ENCODE peak calls at places on chromosome 12, in nine cellular contexts. R is kidney glomerular epithelial cell; J is stimulated activated CD4-positive, alpha-beta T cell treated with anti-CD3 and anti-CD28 coated beads, Interleukin-12 subunit alpha, Interleukin-12 subunit beta, amount 100 ng/mL, for 4 hours; O is psoas muscle; X is nephron progenitor cell; E is left ventricle myocardium superior; P is neural progenitor cell; L is B cell; U is mesenchymal stem cell. N is an unnamed sample.

GRCh38 chr12:40734283-40734682 is 42.0 kb downstream of the CNTN1 start:
- DNase-seq in P (no peak), J (no peak), E (no peak), U (no peak), O (no peak), R (no peak), X (no peak), L (no peak), N (no peak)

GRCh38 chr12:30515351-30515750 is 180.3 kb downstream of the IPO8 start:
- DNase-seq in X (no peak), P (peak), R (peak), E (no peak), O (no peak), J (no peak), U (peak), L (no peak), N (no peak)

GRCh38 chr12:93825926-93826599 is 148.9 kb downstream of the CRADD start:
- DNase-seq in U (no peak), R (no peak), X (no peak), L (no peak), O (no peak), P (no peak), E (no peak), J (no peak), N (no peak)

GRCh38 chr12:103273645-103274044 is 222.1 kb downstream of the C12orf42 start:
- DNase-seq in L (no peak), X (no peak), E (no peak), R (no peak), U (no peak), O (no peak), J (no peak), P (no peak), N (no peak)

GRCh38 chr12:5807090-5807414 is 138.0 kb downstream of the ANO2 start:
- DNase-seq in U (no peak), R (no peak), L (no peak), P (no peak), J (no peak), O (no peak), X (no peak), E (no peak), N (no peak)

GRCh38 chr12:130826151-130826801 is 12.8 kb downstream of the STX2 start:
- DNase-seq in P (peak), R (peak), U (peak), O (peak), X (peak), E (peak), J (peak), L (no peak), N (peak)

GRCh38 chr12:124842800-124843510 is 20.7 kb downstream of the SCARB1 start:
- DNase-seq in O (no peak), P (no peak), E (no peak), R (no peak), U (no peak), L (no peak), X (no peak), J (no peak), N (no peak)

GRCh38 chr12:56315256-56315625 is 547 bp downstream of the CNPY2 start:
- DNase-seq in L (no peak), E (no peak), R (peak), P (peak), U (no peak), X (peak), O (no peak), J (no peak), N (peak)

GRCh38 chr12:28963554-28963953 is 185.5 kb upstream of the FAR2 start:
- DNase-seq in J (no peak), P (peak), E (no peak), O (no peak), R (no peak), X (no peak), U (peak), L (no peak), N (no peak)

GRCh38 chr12:30614031-30614430 is 81.6 kb downstream of the IPO8 start:
- DNase-seq in P (no peak), E (no peak), O (no peak), J (no peak), X (no peak), U (no peak), R (no peak), L (no peak), N (no peak)

GRCh38 chr12:116202433-116202832 is 75.1 kb downstream of the MED13L start:
- DNase-seq in X (no peak), L (no peak), P (no peak), E (no peak), U (peak), R (no peak), O (no peak), J (no peak), N (no peak)

GRCh38 chr12:126404293-126404851 is 1339.1 kb downstream of the AACS start:
- DNase-seq in J (no peak), U (no peak), P (no peak), X (no peak), L (no peak), R (no peak), E (no peak), O (no peak), N (no peak)

GRCh38 chr12:13289644-13290285 is 93.2 kb downstream of the EMP1 start:
- DNase-seq in X (no peak), U (no peak), E (peak), J (no peak), P (no peak), R (no peak), O (peak), L (no peak), N (no peak)

GRCh38 chr12:6638305-6638704 is 2.5 kb upstream of the LPAR5 start:
- DNase-seq in R (no peak), P (no peak), J (no peak), O (peak), L (peak), U (no peak), E (no peak), X (no peak), N (no peak)

GRCh38 chr12:77062846-77063461 is 2.4 kb downstream of the E2F7 start:
- DNase-seq in R (no peak), J (no peak), X (no peak), O (no peak), E (no peak), U (peak), P (no peak), L (no peak), N (no peak)

GRCh38 chr12:43795716-43796282 is 10.3 kb downstream of the TWF1 start:
- DNase-seq in X (no peak), J (no peak), O (no peak), P (no peak), E (no peak), L (no peak), U (peak), R (no peak), N (no peak)

N was measured in suprapubic skin.